ENCODE peak calls at places on chromosomes 1 and 21, in seven cellular contexts. One of them, this sample, is unnamed.

GRCh38 chr1:94799201-94799600 is 21.0 kb upstream of the SLC44A3 start:
- DNase-seq in EH: no peak
- DNase-seq in RWPE1: no peak
- DNase-seq in head of caudate nucleus: no peak
- DNase-seq in thoracic aorta: no peak
- DNase-seq in stimulated activated naive CD4-positive, alpha-beta T cell treated with Interleukin-2 at 50 U/mL for 16 hours: no peak
- DNase-seq in chondrocyte: no peak
- DNase-seq in this sample: no peak

GRCh38 chr1:246157516-246157915 is 349.6 kb downstream of the SMYD3 start:
- DNase-seq in EH: no peak
- DNase-seq in RWPE1: no peak
- DNase-seq in head of caudate nucleus: no peak
- DNase-seq in thoracic aorta: no peak
- DNase-seq in stimulated activated naive CD4-positive, alpha-beta T cell treated with Interleukin-2 at 50 U/mL for 16 hours: no peak
- DNase-seq in chondrocyte: no peak
- DNase-seq in this sample: no peak

GRCh38 chr1:237220243-237220642 is 178.3 kb downstream of the RYR2 start:
- DNase-seq in EH: no peak
- DNase-seq in RWPE1: no peak
- DNase-seq in head of caudate nucleus: no peak
- DNase-seq in thoracic aorta: no peak
- DNase-seq in stimulated activated naive CD4-positive, alpha-beta T cell treated with Interleukin-2 at 50 U/mL for 16 hours: no peak
- DNase-seq in chondrocyte: no peak
- DNase-seq in this sample: no peak

GRCh38 chr1:31712625-31713024 is 8.8 kb upstream of the COL16A1 start:
- DNase-seq in EH: peak
- DNase-seq in RWPE1: no peak
- DNase-seq in head of caudate nucleus: no peak
- DNase-seq in thoracic aorta: no peak
- DNase-seq in stimulated activated naive CD4-positive, alpha-beta T cell treated with Interleukin-2 at 50 U/mL for 16 hours: no peak
- DNase-seq in chondrocyte: no peak
- DNase-seq in this sample: no peak

GRCh38 chr1:232393010-232393833 is 236.7 kb downstream of the SIPA1L2 start:
- DNase-seq in EH: peak
- DNase-seq in RWPE1: no peak
- DNase-seq in head of caudate nucleus: no peak
- DNase-seq in thoracic aorta: no peak
- DNase-seq in stimulated activated naive CD4-positive, alpha-beta T cell treated with Interleukin-2 at 50 U/mL for 16 hours: no peak
- DNase-seq in chondrocyte: no peak
- DNase-seq in this sample: no peak

GRCh38 chr21:45516071-45516670 is 26.1 kb downstream of the SLC19A1 start:
- DNase-seq in EH: no peak
- DNase-seq in RWPE1: no peak
- DNase-seq in head of caudate nucleus: no peak
- DNase-seq in thoracic aorta: no peak
- DNase-seq in stimulated activated naive CD4-positive, alpha-beta T cell treated with Interleukin-2 at 50 U/mL for 16 hours: no peak
- DNase-seq in chondrocyte: peak
- DNase-seq in this sample: no peak

GRCh38 chr1:6653651-6654290 is 29.1 kb downstream of the THAP3 start:
- DNase-seq in EH: no peak
- DNase-seq in RWPE1: no peak
- DNase-seq in head of caudate nucleus: no peak
- DNase-seq in thoracic aorta: no peak
- DNase-seq in stimulated activated naive CD4-positive, alpha-beta T cell treated with Interleukin-2 at 50 U/mL for 16 hours: no peak
- DNase-seq in chondrocyte: no peak
- DNase-seq in this sample: no peak

GRCh38 chr1:32303358-32303757 is 11.5 kb downstream of the HDAC1 start:
- DNase-seq in EH: no peak
- DNase-seq in RWPE1: no peak
- DNase-seq in head of caudate nucleus: no peak
- DNase-seq in thoracic aorta: no peak
- DNase-seq in stimulated activated naive CD4-positive, alpha-beta T cell treated with Interleukin-2 at 50 U/mL for 16 hours: no peak
- DNase-seq in chondrocyte: no peak
- DNase-seq in this sample: no peak

GRCh38 chr1:26915204-26915842 is 1.5 kb upstream of the NR0B2 start:
- DNase-seq in EH: no peak
- DNase-seq in RWPE1: no peak
- DNase-seq in head of caudate nucleus: no peak
- DNase-seq in thoracic aorta: no peak
- DNase-seq in stimulated activated naive CD4-positive, alpha-beta T cell treated with Interleukin-2 at 50 U/mL for 16 hours: no peak
- DNase-seq in chondrocyte: no peak
- DNase-seq in this sample: no peak

GRCh38 chr1:156097499-156098178 is 15.4 kb upstream of the MEX3A start:
- DNase-seq in EH: no peak
- DNase-seq in RWPE1: no peak
- DNase-seq in head of caudate nucleus: no peak
- DNase-seq in thoracic aorta: no peak
- DNase-seq in stimulated activated naive CD4-positive, alpha-beta T cell treated with Interleukin-2 at 50 U/mL for 16 hours: peak
- DNase-seq in chondrocyte: no peak
- DNase-seq in this sample: peak

GRCh38 chr1:182107218-182107617 is 45.7 kb upstream of the ZNF648 start:
- DNase-seq in EH: no peak
- DNase-seq in RWPE1: peak
- DNase-seq in head of caudate nucleus: no peak
- DNase-seq in thoracic aorta: no peak
- DNase-seq in stimulated activated naive CD4-positive, alpha-beta T cell treated with Interleukin-2 at 50 U/mL for 16 hours: no peak
- DNase-seq in chondrocyte: no peak
- DNase-seq in this sample: no peak

GRCh38 chr1:90838720-90839119 is 121.6 kb upstream of the BARHL2 start:
- DNase-seq in EH: no peak
- DNase-seq in RWPE1: no peak
- DNase-seq in head of caudate nucleus: no peak
- DNase-seq in thoracic aorta: no peak
- DNase-seq in stimulated activated naive CD4-positive, alpha-beta T cell treated with Interleukin-2 at 50 U/mL for 16 hours: no peak
- DNase-seq in chondrocyte: no peak
- DNase-seq in this sample: no peak

GRCh38 chr1:24557711-24558121 is 1.8 kb downstream of the NCMAP start:
- DNase-seq in EH: no peak
- DNase-seq in RWPE1: no peak
- DNase-seq in head of caudate nucleus: no peak
- DNase-seq in thoracic aorta: no peak
- DNase-seq in stimulated activated naive CD4-positive, alpha-beta T cell treated with Interleukin-2 at 50 U/mL for 16 hours: no peak
- DNase-seq in chondrocyte: no peak
- DNase-seq in this sample: no peak